ENCODE peak calls at places on chromosomes 11 and 22, in five cellular contexts. L is Karpas-422; X is lower leg skin; A is neural crest cell; Z is stimulated activated CD4-positive, alpha-beta T cell treated with anti-CD3 and anti-CD28 coated beads, TNF-alpha, amount 100 ng/mL, for 48 hours. E is an unnamed sample.

GRCh38 chr22:27937453-27937852 is 18.4 kb upstream of the PITPNB start:
- DNase-seq in L (no peak), X (no peak), A (no peak), Z (no peak), E (no peak)

GRCh38 chr22:32478994-32479393 is 4.4 kb downstream of the FBXO7 start:
- DNase-seq in L (no peak), X (no peak), A (no peak), Z (no peak), E (no peak)

GRCh38 chr22:44108806-44109385 is 71.8 kb upstream of the PARVG start:
- DNase-seq in L (no peak), X (no peak), A (no peak), Z (no peak), E (no peak)

GRCh38 chr11:119977881-119978280 is 160.0 kb downstream of the TRIM29 start:
- DNase-seq in L (no peak), X (no peak), A (no peak), Z (no peak), E (no peak)

GRCh38 chr11:67534070-67534679 is 10.9 kb upstream of the CABP2 start:
- DNase-seq in L (peak), X (no peak), A (no peak), Z (no peak), E (no peak)

GRCh38 chr11:99937330-99937729 is 749.8 kb upstream of the ARHGAP42 start:
- DNase-seq in L (no peak), X (no peak), A (no peak), Z (no peak), E (no peak)

GRCh38 chr22:44341431-44342346 is 28.9 kb upstream of the SHISAL1 start:
- DNase-seq in L (no peak), X (no peak), A (no peak), Z (no peak), E (no peak)

GRCh38 chr22:32202539-32203180 is 2.2 kb downstream of the RFPL2 start:
- DNase-seq in L (peak), X (no peak), A (peak), Z (no peak), E (no peak)

GRCh38 chr11:91960770-91961169 is 263.8 kb upstream of the FAT3 start:
- DNase-seq in L (no peak), X (no peak), A (no peak), Z (no peak), E (no peak)

GRCh38 chr11:69700278-69701140 is 3.3 kb downstream of the FGF19 start:
- DNase-seq in L (no peak), X (no peak), A (no peak), Z (no peak), E (peak)

GRCh38 chr11:76135491-76135890 is 70.8 kb downstream of the WNT11 start:
- DNase-seq in L (no peak), X (no peak), A (no peak), Z (no peak), E (no peak)

GRCh38 chr11:128420943-128421342 is 166.4 kb downstream of the ETS1 start:
- DNase-seq in L (no peak), X (no peak), A (no peak), Z (no peak), E (no peak)

GRCh38 chr11:72607496-72607895 is 66.7 kb downstream of the PDE2A start:
- DNase-seq in L (no peak), X (no peak), A (no peak), Z (no peak), E (no peak)

GRCh38 chr22:35352214-35353111 is 28.4 kb upstream of the HMOX1 start:
- DNase-seq in L (peak), X (peak), A (peak), Z (peak), E (peak)